ENCODE peak calls at places on chromosomes 16 and 17, in eight cellular contexts. N is MM.1S, J is GM23248, K is HCT116, G is OCI-LY7, D is hepatocyte, C is IMR-90, P is PC-9. U is an unnamed sample.

GRCh38 chr16:56988161-56988947 is 1.0 kb upstream of the NLRC5 start:
- DNase-seq in N (no peak), J (peak; percentile 72), K (no peak), G (no peak), D (no peak), C (peak; percentile 37), P (no peak), U (no peak)

GRCh38 chr17:50831430-50832064 is 3.8 kb upstream of the WFIKKN2 start:
- DNase-seq in N (no peak), J (no peak), K (no peak), G (no peak), D (peak; percentile 31), C (no peak), P (no peak), U (no peak)

GRCh38 chr17:40608061-40608581 is 39.5 kb downstream of the SMARCE1 start:
- DNase-seq in N (no peak), J (no peak), K (no peak), G (no peak), D (no peak), C (no peak), P (no peak), U (no peak)

GRCh38 chr17:7468814-7469438 is 10.5 kb downstream of the ZBTB4 start:
- DNase-seq in N (no peak), J (no peak), K (no peak), G (no peak), D (no peak), C (no peak), P (no peak), U (no peak)

GRCh38 chr16:69837380-69837779 is 75.2 kb downstream of the WWP2 start:
- DNase-seq in N (no peak), J (no peak), K (no peak), G (no peak), D (no peak), C (no peak), P (no peak), U (no peak)

GRCh38 chr17:31310260-31310659 is 3.6 kb downstream of the EVI2B start:
- DNase-seq in N (peak; percentile 53), J (no peak), K (no peak), G (peak; percentile 76), D (no peak), C (no peak), P (no peak), U (no peak)

GRCh38 chr17:81202318-81202717 is 20.4 kb downstream of the CEP131 start:
- DNase-seq in N (no peak), J (no peak), K (no peak), G (no peak), D (no peak), C (no peak), P (no peak), U (no peak)

GRCh38 chr16:49012961-49013726 is 268.5 kb downstream of the CBLN1 start:
- DNase-seq in N (no peak), J (no peak), K (no peak), G (no peak), D (no peak), C (no peak), P (no peak), U (no peak)

GRCh38 chr16:56202036-56202435 is 10.7 kb downstream of the GNAO1 start:
- DNase-seq in N (no peak), J (no peak), K (no peak), G (no peak), D (no peak), C (no peak), P (no peak), U (peak; percentile 21)

GRCh38 chr17:57735707-57736106 is 9.4 kb downstream of the CCDC182 start:
- DNase-seq in N (peak; percentile 25), J (no peak), K (peak; percentile 36), G (peak; percentile 64), D (no peak), C (no peak), P (no peak), U (peak; percentile 14)

GRCh38 chr16:8120001-8120400 is 470.3 kb downstream of the TMEM114 start:
- DNase-seq in N (no peak), J (no peak), K (no peak), G (no peak), D (no peak), C (no peak), P (no peak), U (no peak)

GRCh38 chr17:52148288-52148968 is 10.1 kb downstream of the CA10 start:
- DNase-seq in N (no peak), J (no peak), K (no peak), G (no peak), D (no peak), C (no peak), P (no peak), U (no peak)

GRCh38 chr17:17568772-17569195 is 22.7 kb downstream of the PEMT start:
- DNase-seq in N (peak; percentile 27), J (peak; percentile 51), K (peak; percentile 10), G (peak; percentile 52), D (peak; percentile 81), C (peak; percentile 36), P (peak; percentile 81), U (peak; percentile 28)

GRCh38 chr17:80294210-80294609 is 33.6 kb downstream of the RNF213 start:
- DNase-seq in N (no peak), J (no peak), K (no peak), G (no peak), D (no peak), C (no peak), P (no peak), U (no peak)

DNA sequence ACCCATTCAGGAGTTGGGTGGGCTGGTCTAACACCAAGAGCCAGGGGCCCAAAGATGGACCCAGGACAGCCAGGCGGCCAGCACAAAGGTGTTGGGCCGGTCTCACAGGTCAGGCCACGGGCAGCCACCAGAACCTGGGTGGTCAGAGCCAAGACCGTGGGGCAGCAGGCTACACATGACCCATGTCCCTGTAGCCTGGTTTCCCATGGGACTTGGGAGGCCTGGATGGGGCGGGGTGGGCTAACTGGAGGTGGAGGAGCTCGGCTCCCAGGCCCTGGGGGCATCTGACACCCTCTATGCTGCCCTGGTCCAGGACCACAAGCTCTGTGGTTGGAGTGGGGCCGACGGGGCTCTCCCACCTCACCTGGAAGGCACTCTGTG is 17.2 kb downstream of the CTU2 start:
- DNase-seq in N (no peak), J (no peak), K (no peak), G (no peak), D (no peak), C (no peak), P (no peak), U (no peak)
- H4K20me1 ChIP-seq in N (no peaks in the 10 kb centered on the region), J (no peaks in the 10 kb centered on the region), K (no peaks in the 10 kb centered on the region), G (no peaks in the 10 kb centered on the region), D (no peaks in the 10 kb centered on the region), C (peaks cover 7% of the 10 kb centered on the region), P (peaks cover 3% of the 10 kb centered on the region), U (peaks cover 5% of the 10 kb centered on the region)

GRCh38 chr17:78961571-78961970 is 18.2 kb downstream of the LGALS3BP start:
- DNase-seq in N (no peak), J (no peak), K (no peak), G (no peak), D (no peak), C (no peak), P (no peak), U (no peak)
- H2AFZ ChIP-seq in N (no peak overlapping the region), J (no peak overlapping the region), K (no peak overlapping the region), G (no peak overlapping the region), D (no peak overlapping the region), C (no peak overlapping the region), P (no peak overlapping the region), U (no peak overlapping the region)

GRCh38 chr16:89346869-89347268 is 129.4 kb downstream of the ZNF778 start:
- DNase-seq in N (no peak), J (no peak), K (no peak), G (no peak), D (no peak), C (no peak), P (no peak), U (no peak)
- H4K20me1 ChIP-seq in N (peaks cover 6% of the 10 kb centered on the region), J (peaks cover 73% of the 10 kb centered on the region), K (peaks cover 65% of the 10 kb centered on the region), G (peaks cover 19% of the 10 kb centered on the region), D (peaks cover 99% of the 10 kb centered on the region), C (peaks cover 97% of the 10 kb centered on the region), P (peaks cover 99% of the 10 kb centered on the region), U (peaks cover 6% of the 10 kb centered on the region)

DNA sequence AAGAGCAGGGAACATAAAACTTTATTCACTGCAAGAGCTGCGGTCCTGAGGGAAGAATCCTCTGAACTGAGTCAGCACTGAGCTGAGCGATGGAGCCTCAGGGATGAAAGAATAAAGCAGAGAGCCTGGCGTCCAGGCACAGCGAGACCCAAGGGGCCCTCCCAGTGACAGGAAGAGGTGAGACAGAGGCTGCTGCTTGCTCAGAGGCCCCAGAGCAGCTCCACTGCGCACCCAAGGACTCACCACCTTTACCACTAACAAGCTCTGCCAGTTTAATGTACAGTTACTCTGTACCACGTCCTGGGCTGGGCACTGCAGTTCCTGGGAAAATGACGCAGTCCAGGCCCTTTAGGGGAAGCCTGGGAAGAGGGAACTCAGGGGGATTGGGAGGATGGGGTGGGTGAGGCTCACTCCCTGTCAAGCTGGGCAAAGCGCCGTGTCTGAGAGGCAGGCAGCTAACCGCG is 5.6 kb downstream of the GFAP start:
- DNase-seq in N (no peak), J (peak; percentile 74), K (no peak), G (no peak), D (peak; percentile 24), C (peak; percentile 71), P (no peak), U (peak; percentile 83)
- H2AFZ ChIP-seq in N (no peak overlapping the region), J (no peak overlapping the region), K (no peak overlapping the region), G (no peak overlapping the region), D (no peak overlapping the region), C (peak overlapping the region; percentile 83), P (no peak overlapping the region), U (peak overlapping the region; percentile 38)